ENCODE peak calls at places on chromosomes 3 and 15, in seven cellular contexts. G is left ventricle myocardium superior, P is T1000, Q is retina, O is skeletal muscle cell, S is GM04504, M is HS-27A. B is an unnamed sample.

GRCh38 chr3:27216295-27216694 is 152.9 kb downstream of the NEK10 start:
- DNase-seq in G (no peak), P (no peak), Q (no peak), O (no peak), S (no peak), M (no peak), B (no peak)

GRCh38 chr3:69326821-69327433 is 59.0 kb downstream of the FRMD4B start:
- DNase-seq in G (no peak), P (no peak), Q (no peak), O (no peak), S (no peak), M (no peak), B (no peak)

GRCh38 chr3:117903226-117903625 is 1131.4 kb downstream of the IGSF11 start:
- DNase-seq in G (peak; percentile 17), P (peak; percentile 74), Q (no peak), O (peak; percentile 80), S (peak; percentile 69), M (peak; percentile 80), B (no peak)

GRCh38 chr3:128489860-128490649 is 2.9 kb downstream of the GATA2 start:
- DNase-seq in G (peak; percentile 48), P (no peak), Q (peak; percentile 86), O (no peak), S (no peak), M (no peak), B (no peak)

GRCh38 chr3:94225176-94225742 is 162.4 kb downstream of the NSUN3 start:
- DNase-seq in G (no peak), P (no peak), Q (peak; percentile 43), O (no peak), S (no peak), M (no peak), B (no peak)

GRCh38 chr3:151924753-151925152 is 51.3 kb downstream of the SUCNR1 start:
- DNase-seq in G (no peak), P (no peak), Q (no peak), O (no peak), S (no peak), M (no peak), B (no peak)

GRCh38 chr3:20054549-20054987 is 14.3 kb downstream of the KAT2B start:
- DNase-seq in G (no peak), P (peak; percentile 80), Q (no peak), O (peak; percentile 85), S (no peak), M (peak; percentile 88), B (peak; percentile 95)

GRCh38 chr3:27544372-27544865 is 60.2 kb upstream of the SLC4A7 start:
- DNase-seq in G (no peak), P (no peak), Q (no peak), O (peak; percentile 84), S (no peak), M (no peak), B (no peak)

GRCh38 chr15:64334530-64334929 is 21.4 kb downstream of the CSNK1G1 start:
- DNase-seq in G (no peak), P (no peak), Q (no peak), O (no peak), S (no peak), M (no peak), B (no peak)

GRCh38 chr3:48636149-48636548 is 888 bp upstream of the SLC26A6 start:
- DNase-seq in G (no peak), P (no peak), Q (no peak), O (no peak), S (no peak), M (no peak), B (no peak)

GRCh38 chr3:12557472-12558105 is 702 bp downstream of the MKRN2 start:
- DNase-seq in G (no peak), P (no peak), Q (no peak), O (no peak), S (no peak), M (no peak), B (no peak)

GRCh38 chr15:92306662-92307061 is 87.0 kb upstream of the ST8SIA2 start:
- DNase-seq in G (no peak), P (no peak), Q (peak; percentile 67), O (no peak), S (no peak), M (no peak), B (no peak)

GRCh38 chr3:99586680-99587079 is 51.7 kb upstream of the COL8A1 start:
- DNase-seq in G (no peak), P (no peak), Q (no peak), O (no peak), S (peak; percentile 34), M (no peak), B (no peak)

GRCh38 chr3:156187146-156187769 is 66.9 kb downstream of the KCNAB1 start:
- DNase-seq in G (no peak), P (no peak), Q (no peak), O (no peak), S (peak; percentile 50), M (no peak), B (no peak)

GRCh38 chr15:85706779-85707518 is 87.8 kb downstream of the KLHL25 start:
- DNase-seq in G (no peak), P (no peak), Q (no peak), O (peak; percentile 62), S (no peak), M (no peak), B (no peak)

GRCh38 chr3:182959474-182960350 is 20.6 kb downstream of the DCUN1D1 start:
- DNase-seq in G (no peak), P (no peak), Q (no peak), O (no peak), S (no peak), M (no peak), B (no peak)

GRCh38 chr3:143099690-143100089 is 19.9 kb upstream of the CHST2 start:
- DNase-seq in G (no peak), P (no peak), Q (no peak), O (no peak), S (no peak), M (no peak), B (no peak)

GRCh38 chr3:11583226-11583625 is 60.5 kb downstream of the VGLL4 start:
- DNase-seq in G (no peak), P (no peak), Q (no peak), O (no peak), S (no peak), M (no peak), B (no peak)

GRCh38 chr3:121660356-121661171 is at the start of gene HCLS1:
- DNase-seq in G (peak; percentile 42), P (no peak), Q (no peak), O (peak; percentile 5), S (no peak), M (no peak), B (no peak)

GRCh38 chr15:25676070-25676469 is 187.1 kb downstream of the ATP10A start:
- DNase-seq in G (no peak), P (no peak), Q (no peak), O (no peak), S (no peak), M (no peak), B (no peak)

GRCh38 chr15:35874260-35874905 is 328.4 kb upstream of the DPH6 start:
- DNase-seq in G (no peak), P (no peak), Q (no peak), O (peak; percentile 96), S (peak; percentile 68), M (no peak), B (no peak)

GRCh38 chr3:94414412-94414811 is 351.6 kb downstream of the NSUN3 start:
- DNase-seq in G (no peak), P (no peak), Q (no peak), O (no peak), S (no peak), M (no peak), B (no peak)

GRCh38 chr15:71042356-71042922 is 72.8 kb upstream of the THSD4 start:
- DNase-seq in G (no peak), P (no peak), Q (no peak), O (no peak), S (no peak), M (no peak), B (no peak)

GRCh38 chr3:184241447-184242296 is 7.1 kb downstream of the ALG3 start:
- DNase-seq in G (peak; percentile 64), P (no peak), Q (no peak), O (no peak), S (no peak), M (no peak), B (peak; percentile 28)

GRCh38 chr3:185270262-185270955 is 16.6 kb upstream of the EHHADH start:
- DNase-seq in G (no peak), P (no peak), Q (peak; percentile 38), O (no peak), S (no peak), M (no peak), B (no peak)

GRCh38 chr3:34969513-34969912 is 669.8 kb upstream of the ARPP21 start:
- DNase-seq in G (no peak), P (no peak), Q (no peak), O (no peak), S (no peak), M (no peak), B (no peak)

GRCh38 chr3:26652157-26652556 is 29.6 kb downstream of the LRRC3B start:
- DNase-seq in G (peak; percentile 68), P (no peak), Q (peak; percentile 44), O (peak; percentile 17), S (no peak), M (no peak), B (no peak)

GRCh38 chr3:72492240-72492639 is 356.0 kb downstream of the SHQ1 start:
- DNase-seq in G (peak; percentile 83), P (peak; percentile 85), Q (no peak), O (peak; percentile 81), S (peak; percentile 96), M (peak; percentile 83), B (no peak)

GRCh38 chr3:124861041-124861440 is 26.1 kb downstream of the ITGB5 start:
- DNase-seq in G (no peak), P (no peak), Q (no peak), O (no peak), S (no peak), M (no peak), B (no peak)

GRCh38 chr3:116614795-116615362 is 94.7 kb upstream of the TUSC7 start:
- DNase-seq in G (no peak), P (no peak), Q (peak; percentile 19), O (no peak), S (no peak), M (no peak), B (no peak)

GRCh38 chr3:23283625-23284024 is 80.5 kb downstream of the UBE2E2 start:
- DNase-seq in G (no peak), P (no peak), Q (no peak), O (no peak), S (no peak), M (no peak), B (no peak)

GRCh38 chr3:170117134-170117533 is 64.4 kb downstream of the PHC3 start:
- DNase-seq in G (no peak), P (no peak), Q (no peak), O (no peak), S (no peak), M (no peak), B (peak; percentile 18)

GRCh38 chr15:90610220-90610619 is 80.5 kb downstream of the CRTC3 start:
- DNase-seq in G (no peak), P (no peak), Q (no peak), O (no peak), S (peak; percentile 66), M (no peak), B (no peak)

GRCh38 chr3:176032043-176032442 is 1165.2 kb downstream of the TBL1XR1 start:
- DNase-seq in G (no peak), P (no peak), Q (no peak), O (peak; percentile 21), S (no peak), M (no peak), B (no peak)

GRCh38 chr15:25859838-25860645 is 3.1 kb downstream of the ATP10A start:
- DNase-seq in G (no peak), P (no peak), Q (no peak), O (no peak), S (no peak), M (no peak), B (no peak)

GRCh38 chr15:63156708-63157065 is 590 bp downstream of the RPS27L start:
- DNase-seq in G (peak; percentile 38), P (no peak), Q (no peak), O (no peak), S (no peak), M (no peak), B (no peak)

GRCh38 chr3:23385327-23385726 is 182.2 kb downstream of the UBE2E2 start:
- DNase-seq in G (no peak), P (no peak), Q (no peak), O (no peak), S (no peak), M (no peak), B (no peak)

B was measured in SW 1271.